ENCODE peak calls at places on chromosomes 11 and 22, in ten cellular contexts. One of them, this sample, is unnamed. For H3K36me3, the result is how much of the 10 kb centered on the place peaks cover.

GRCh38 chr11:116610190-116610589 is 162.6 kb downstream of the BUD13 start:
- DNase-seq in upper lobe of right lung: no peak
- DNase-seq in CD8-positive, alpha-beta T cell: peak
- DNase-seq in OCI-LY7: no peak
- DNase-seq in heart left ventricle: no peak
- DNase-seq in left ventricle myocardium inferior: no peak
- DNase-seq in tibial artery: no peak
- DNase-seq in hepatocyte: no peak
- DNase-seq in upper lobe of left lung: no peak
- DNase-seq in BJ: no peak
- DNase-seq in this sample: no peak

GRCh38 chr11:31820438-31820818 is 9.3 kb upstream of the PAX6 start:
- DNase-seq in CD8-positive, alpha-beta T cell: no peak
- DNase-seq in hepatocyte: no peak
- DNase-seq in heart left ventricle: no peak
- DNase-seq in upper lobe of left lung: no peak
- DNase-seq in tibial artery: no peak
- DNase-seq in upper lobe of right lung: no peak
- DNase-seq in BJ: no peak
- DNase-seq in left ventricle myocardium inferior: no peak
- DNase-seq in OCI-LY7: no peak
- DNase-seq in this sample: no peak

GRCh38 chr11:129593098-129593497 is 217.4 kb downstream of the BARX2 start:
- DNase-seq in OCI-LY7: no peak
- DNase-seq in upper lobe of right lung: no peak
- DNase-seq in tibial artery: no peak
- DNase-seq in left ventricle myocardium inferior: no peak
- DNase-seq in upper lobe of left lung: no peak
- DNase-seq in CD8-positive, alpha-beta T cell: no peak
- DNase-seq in heart left ventricle: no peak
- DNase-seq in BJ: no peak
- DNase-seq in hepatocyte: no peak
- DNase-seq in this sample: no peak

GRCh38 chr11:8906629-8907028 is 4.4 kb upstream of the AKIP1 start:
- DNase-seq in left ventricle myocardium inferior: no peak
- DNase-seq in upper lobe of left lung: no peak
- DNase-seq in hepatocyte: no peak
- DNase-seq in upper lobe of right lung: no peak
- DNase-seq in OCI-LY7: no peak
- DNase-seq in CD8-positive, alpha-beta T cell: no peak
- DNase-seq in BJ: peak
- DNase-seq in heart left ventricle: no peak
- DNase-seq in tibial artery: no peak
- DNase-seq in this sample: no peak

GRCh38 chr11:12451179-12451814 is 73.9 kb downstream of the PARVA start:
- DNase-seq in tibial artery: no peak
- DNase-seq in upper lobe of right lung: no peak
- DNase-seq in BJ: no peak
- DNase-seq in OCI-LY7: no peak
- DNase-seq in hepatocyte: no peak
- DNase-seq in CD8-positive, alpha-beta T cell: no peak
- DNase-seq in upper lobe of left lung: no peak
- DNase-seq in left ventricle myocardium inferior: no peak
- DNase-seq in heart left ventricle: no peak
- DNase-seq in this sample: no peak

GRCh38 chr11:133835258-133836075 is 9.8 kb downstream of the SPATA19 start:
- DNase-seq in upper lobe of right lung: no peak
- DNase-seq in tibial artery: no peak
- DNase-seq in hepatocyte: peak
- DNase-seq in left ventricle myocardium inferior: no peak
- DNase-seq in OCI-LY7: peak
- DNase-seq in BJ: no peak
- DNase-seq in upper lobe of left lung: peak
- DNase-seq in heart left ventricle: no peak
- DNase-seq in CD8-positive, alpha-beta T cell: peak
- DNase-seq in this sample: no peak

GRCh38 chr11:70477607-70478006 is 79.3 kb downstream of the CTTN start:
- DNase-seq in OCI-LY7: no peak
- DNase-seq in left ventricle myocardium inferior: peak
- DNase-seq in tibial artery: no peak
- DNase-seq in BJ: no peak
- DNase-seq in hepatocyte: no peak
- DNase-seq in upper lobe of right lung: no peak
- DNase-seq in heart left ventricle: peak
- DNase-seq in CD8-positive, alpha-beta T cell: no peak
- DNase-seq in upper lobe of left lung: no peak
- DNase-seq in this sample: no peak

GRCh38 chr11:97965849-97966646 is 1054.7 kb upstream of the CNTN5 start:
- DNase-seq in OCI-LY7: no peak
- DNase-seq in heart left ventricle: no peak
- DNase-seq in upper lobe of left lung: no peak
- DNase-seq in hepatocyte: no peak
- DNase-seq in left ventricle myocardium inferior: no peak
- DNase-seq in CD8-positive, alpha-beta T cell: no peak
- DNase-seq in upper lobe of right lung: no peak
- DNase-seq in BJ: peak
- DNase-seq in tibial artery: no peak
- DNase-seq in this sample: no peak

GRCh38 chr11:33630936-33631748 is 69.5 kb downstream of the C11orf91 start:
- DNase-seq in CD8-positive, alpha-beta T cell: no peak
- DNase-seq in upper lobe of right lung: no peak
- DNase-seq in tibial artery: no peak
- DNase-seq in upper lobe of left lung: no peak
- DNase-seq in heart left ventricle: no peak
- DNase-seq in hepatocyte: no peak
- DNase-seq in left ventricle myocardium inferior: no peak
- DNase-seq in BJ: no peak
- DNase-seq in OCI-LY7: no peak
- DNase-seq in this sample: no peak

GRCh38 chr22:41479671-41480396 is 10.9 kb downstream of the ACO2 start:
- DNase-seq in tibial artery: peak
- DNase-seq in upper lobe of left lung: no peak
- DNase-seq in heart left ventricle: no peak
- DNase-seq in hepatocyte: peak
- DNase-seq in BJ: no peak
- DNase-seq in OCI-LY7: no peak
- DNase-seq in left ventricle myocardium inferior: no peak
- DNase-seq in CD8-positive, alpha-beta T cell: no peak
- DNase-seq in upper lobe of right lung: no peak
- DNase-seq in this sample: no peak

GRCh38 chr11:107688322-107688918 is 23.4 kb downstream of the SLN start:
- DNase-seq in CD8-positive, alpha-beta T cell: no peak
- DNase-seq in BJ: no peak
- DNase-seq in OCI-LY7: no peak
- DNase-seq in upper lobe of left lung: no peak
- DNase-seq in upper lobe of right lung: no peak
- DNase-seq in left ventricle myocardium inferior: no peak
- DNase-seq in tibial artery: no peak
- DNase-seq in heart left ventricle: no peak
- DNase-seq in hepatocyte: no peak
- DNase-seq in this sample: no peak
- TF ChIP-seq CTCF in CD8-positive, alpha-beta T cell: no peak
- TF ChIP-seq CTCF in BJ: no peak
- TF ChIP-seq CTCF in OCI-LY7: no peak
- TF ChIP-seq CTCF in upper lobe of left lung: no peak
- TF ChIP-seq CTCF in upper lobe of right lung: no peak
- TF ChIP-seq CTCF in left ventricle myocardium inferior: no peak
- TF ChIP-seq CTCF in tibial artery: no peak
- TF ChIP-seq CTCF in heart left ventricle: no peak
- TF ChIP-seq CTCF in hepatocyte: no peak
- TF ChIP-seq CTCF in this sample: no peak

GRCh38 chr22:46011627-46012181 is 34.7 kb upstream of the WNT7B start:
- DNase-seq in upper lobe of left lung: no peak
- DNase-seq in tibial artery: peak
- DNase-seq in upper lobe of right lung: peak
- DNase-seq in BJ: no peak
- DNase-seq in left ventricle myocardium inferior: peak
- DNase-seq in heart left ventricle: peak
- DNase-seq in CD8-positive, alpha-beta T cell: no peak
- DNase-seq in hepatocyte: no peak
- DNase-seq in OCI-LY7: no peak
- DNase-seq in this sample: no peak
- H3K4me3 ChIP-seq in upper lobe of left lung: no peak
- H3K4me3 ChIP-seq in tibial artery: no peak
- H3K4me3 ChIP-seq in upper lobe of right lung: no peak
- H3K4me3 ChIP-seq in BJ: no peak
- H3K4me3 ChIP-seq in left ventricle myocardium inferior: no peak
- H3K4me3 ChIP-seq in heart left ventricle: no peak
- H3K4me3 ChIP-seq in CD8-positive, alpha-beta T cell: no peak
- H3K4me3 ChIP-seq in hepatocyte: no peak
- H3K4me3 ChIP-seq in OCI-LY7: no peak
- H3K4me3 ChIP-seq in this sample: no peak

GRCh38 chr11:114188851-114189570 is 107.2 kb upstream of the NNMT start:
- DNase-seq in upper lobe of right lung: no peak
- DNase-seq in hepatocyte: no peak
- DNase-seq in OCI-LY7: no peak
- DNase-seq in BJ: no peak
- DNase-seq in CD8-positive, alpha-beta T cell: no peak
- DNase-seq in upper lobe of left lung: no peak
- DNase-seq in heart left ventricle: no peak
- DNase-seq in tibial artery: no peak
- DNase-seq in left ventricle myocardium inferior: no peak
- DNase-seq in this sample: no peak

GRCh38 chr11:114182471-114182968 is 113.7 kb upstream of the NNMT start:
- DNase-seq in OCI-LY7: no peak
- DNase-seq in upper lobe of right lung: no peak
- DNase-seq in CD8-positive, alpha-beta T cell: no peak
- DNase-seq in left ventricle myocardium inferior: no peak
- DNase-seq in upper lobe of left lung: no peak
- DNase-seq in hepatocyte: no peak
- DNase-seq in tibial artery: no peak
- DNase-seq in BJ: no peak
- DNase-seq in heart left ventricle: no peak
- DNase-seq in this sample: no peak

GRCh38 chr11:114187173-114187572 is 109.0 kb upstream of the NNMT start:
- DNase-seq in upper lobe of right lung: no peak
- DNase-seq in OCI-LY7: peak
- DNase-seq in hepatocyte: no peak
- DNase-seq in heart left ventricle: no peak
- DNase-seq in CD8-positive, alpha-beta T cell: no peak
- DNase-seq in upper lobe of left lung: no peak
- DNase-seq in BJ: no peak
- DNase-seq in left ventricle myocardium inferior: no peak
- DNase-seq in tibial artery: peak
- DNase-seq in this sample: no peak

GRCh38 chr11:114183041-114183511 is 113.1 kb upstream of the NNMT start:
- DNase-seq in CD8-positive, alpha-beta T cell: peak
- DNase-seq in OCI-LY7: peak
- DNase-seq in upper lobe of right lung: no peak
- DNase-seq in upper lobe of left lung: peak
- DNase-seq in BJ: no peak
- DNase-seq in left ventricle myocardium inferior: no peak
- DNase-seq in hepatocyte: no peak
- DNase-seq in tibial artery: peak
- DNase-seq in heart left ventricle: no peak
- DNase-seq in this sample: no peak

GRCh38 chr11:114185436-114185835 is 110.8 kb upstream of the NNMT start:
- DNase-seq in upper lobe of right lung: no peak
- DNase-seq in BJ: no peak
- DNase-seq in heart left ventricle: no peak
- DNase-seq in tibial artery: no peak
- DNase-seq in left ventricle myocardium inferior: no peak
- DNase-seq in CD8-positive, alpha-beta T cell: no peak
- DNase-seq in hepatocyte: no peak
- DNase-seq in upper lobe of left lung: no peak
- DNase-seq in OCI-LY7: no peak
- DNase-seq in this sample: no peak
- H3K36me3 ChIP-seq in upper lobe of right lung: under half
- H3K36me3 ChIP-seq in BJ: under half
- H3K36me3 ChIP-seq in heart left ventricle: under half
- H3K36me3 ChIP-seq in tibial artery: half or more
- H3K36me3 ChIP-seq in left ventricle myocardium inferior: under half
- H3K36me3 ChIP-seq in CD8-positive, alpha-beta T cell: under half
- H3K36me3 ChIP-seq in hepatocyte: under half
- H3K36me3 ChIP-seq in upper lobe of left lung: half or more
- H3K36me3 ChIP-seq in OCI-LY7: under half
- H3K36me3 ChIP-seq in this sample: under half

GRCh38 chr11:25733777-25734176 is 598.2 kb upstream of the ANO3 start:
- DNase-seq in heart left ventricle: no peak
- DNase-seq in tibial artery: no peak
- DNase-seq in hepatocyte: no peak
- DNase-seq in upper lobe of left lung: no peak
- DNase-seq in BJ: no peak
- DNase-seq in CD8-positive, alpha-beta T cell: no peak
- DNase-seq in OCI-LY7: no peak
- DNase-seq in upper lobe of right lung: no peak
- DNase-seq in left ventricle myocardium inferior: no peak
- DNase-seq in this sample: no peak

GRCh38 chr11:25737071-25737675 is 594.8 kb upstream of the ANO3 start:
- DNase-seq in upper lobe of left lung: no peak
- DNase-seq in BJ: no peak
- DNase-seq in hepatocyte: no peak
- DNase-seq in left ventricle myocardium inferior: no peak
- DNase-seq in tibial artery: no peak
- DNase-seq in OCI-LY7: no peak
- DNase-seq in heart left ventricle: no peak
- DNase-seq in CD8-positive, alpha-beta T cell: no peak
- DNase-seq in upper lobe of right lung: no peak
- DNase-seq in this sample: no peak

GRCh38 chr11:25734592-25735211 is 597.2 kb upstream of the ANO3 start:
- DNase-seq in tibial artery: no peak
- DNase-seq in BJ: no peak
- DNase-seq in heart left ventricle: no peak
- DNase-seq in upper lobe of left lung: no peak
- DNase-seq in hepatocyte: peak
- DNase-seq in CD8-positive, alpha-beta T cell: no peak
- DNase-seq in left ventricle myocardium inferior: no peak
- DNase-seq in OCI-LY7: peak
- DNase-seq in upper lobe of right lung: no peak
- DNase-seq in this sample: no peak
- TF ChIP-seq CTCF in tibial artery: no peak
- TF ChIP-seq CTCF in BJ: no peak
- TF ChIP-seq CTCF in heart left ventricle: peak
- TF ChIP-seq CTCF in upper lobe of left lung: no peak
- TF ChIP-seq CTCF in hepatocyte: peak
- TF ChIP-seq CTCF in CD8-positive, alpha-beta T cell: no peak
- TF ChIP-seq CTCF in left ventricle myocardium inferior: peak
- TF ChIP-seq CTCF in OCI-LY7: peak
- TF ChIP-seq CTCF in upper lobe of right lung: peak
- TF ChIP-seq CTCF in this sample: peak

GRCh38 chr11:11004069-11004468 is 146.2 kb upstream of the ZBED5 start:
- DNase-seq in BJ: no peak
- DNase-seq in heart left ventricle: no peak
- DNase-seq in tibial artery: no peak
- DNase-seq in OCI-LY7: no peak
- DNase-seq in CD8-positive, alpha-beta T cell: no peak
- DNase-seq in upper lobe of right lung: no peak
- DNase-seq in upper lobe of left lung: no peak
- DNase-seq in left ventricle myocardium inferior: no peak
- DNase-seq in hepatocyte: no peak
- DNase-seq in this sample: no peak
- H3K4me3 ChIP-seq in BJ: no peak
- H3K4me3 ChIP-seq in heart left ventricle: no peak
- H3K4me3 ChIP-seq in tibial artery: no peak
- H3K4me3 ChIP-seq in OCI-LY7: no peak
- H3K4me3 ChIP-seq in CD8-positive, alpha-beta T cell: no peak
- H3K4me3 ChIP-seq in upper lobe of right lung: no peak
- H3K4me3 ChIP-seq in upper lobe of left lung: no peak
- H3K4me3 ChIP-seq in left ventricle myocardium inferior: no peak
- H3K4me3 ChIP-seq in hepatocyte: no peak
- H3K4me3 ChIP-seq in this sample: no peak